ENCODE peak calls at places on chromosomes 6 and 20, in five cellular contexts. F, R, X, Q and W are unnamed samples.

GRCh38 chr6:79040083-79040482 is 38.0 kb downstream of the PHIP start:
- DNase-seq in F (no peak), R (no peak), X (no peak), Q (no peak), W (no peak)

GRCh38 chr20:25579081-25579770 is 6.1 kb downstream of the NINL start:
- DNase-seq in F (no peak), R (no peak), X (no peak), Q (no peak), W (no peak)

GRCh38 chr20:3010985-3011723 is 32.3 kb upstream of the GNRH2 start:
- DNase-seq in F (no peak), R (no peak), X (no peak), Q (no peak), W (no peak)

GRCh38 chr20:9407805-9408421 is 106.5 kb upstream of the LAMP5 start:
- DNase-seq in F (peak), R (peak), X (peak), Q (peak), W (no peak)

GRCh38 chr6:43471399-43471798 is 6.0 kb upstream of the TJAP1 start:
- DNase-seq in F (no peak), R (no peak), X (no peak), Q (no peak), W (no peak)

GRCh38 chr6:115977220-115977619 is 83.5 kb downstream of the FRK start:
- DNase-seq in F (no peak), R (no peak), X (no peak), Q (no peak), W (no peak)

GRCh38 chr6:144151010-144151727 is 852 bp downstream of the STX11 start:
- DNase-seq in F (no peak), R (no peak), X (no peak), Q (no peak), W (no peak)

GRCh38 chr20:4601630-4602296 is 119.9 kb upstream of the PRND start:
- DNase-seq in F (no peak), R (no peak), X (no peak), Q (no peak), W (peak)

GRCh38 chr20:53959849-53960585 is 110.4 kb downstream of the BCAS1 start:
- DNase-seq in F (no peak), R (no peak), X (peak), Q (no peak), W (no peak)

GRCh38 chr6:45900808-45901752 is 114.6 kb downstream of the CLIC5 start:
- DNase-seq in F (no peak), R (no peak), X (peak), Q (no peak), W (no peak)

GRCh38 chr20:15065794-15066193 is 728.4 kb upstream of the FLRT3 start:
- DNase-seq in F (no peak), R (peak), X (no peak), Q (no peak), W (no peak)

GRCh38 chr20:40771308-40771610 is 82.2 kb upstream of the MAFB start:
- DNase-seq in F (no peak), R (no peak), X (no peak), Q (no peak), W (no peak)

GRCh38 chr6:129073651-129074419 is 190.9 kb downstream of the LAMA2 start:
- DNase-seq in F (no peak), R (no peak), X (no peak), Q (no peak), W (no peak)

GRCh38 chr6:76381612-76382011 is 309.1 kb upstream of the IMPG1 start:
- DNase-seq in F (no peak), R (no peak), X (no peak), Q (no peak), W (no peak)

GRCh38 chr6:158560787-158561246 is 926 bp downstream of the TMEM181 start:
- DNase-seq in F (peak), R (no peak), X (peak), Q (no peak), W (no peak)

GRCh38 chr20:19405958-19406357 is 193.5 kb downstream of the SLC24A3 start:
- DNase-seq in F (no peak), R (no peak), X (no peak), Q (no peak), W (no peak)

GRCh38 chr6:2684766-2685754 is 65.7 kb downstream of the MYLK4 start:
- DNase-seq in F (no peak), R (no peak), X (no peak), Q (no peak), W (no peak)

GRCh38 chr6:116016846-116017545 is 43.7 kb downstream of the FRK start:
- DNase-seq in F (no peak), R (no peak), X (no peak), Q (no peak), W (no peak)

GRCh38 chr6:156762547-156762946 is 14.6 kb upstream of the ARID1B start:
- DNase-seq in F (no peak), R (no peak), X (no peak), Q (no peak), W (no peak)
- TF ChIP-seq CTCF in F (no peak), R (no peak), X (no peak), Q (no peak), W (no peak)

GRCh38 chr6:15894973-15895858 is 232.4 kb upstream of the DTNBP1 start:
- DNase-seq in F (no peak), R (no peak), X (no peak), Q (no peak), W (no peak)
- H3K4me3 ChIP-seq in F (no peak), R (no peak), X (no peak), Q (no peak), W (no peak)

DNA sequence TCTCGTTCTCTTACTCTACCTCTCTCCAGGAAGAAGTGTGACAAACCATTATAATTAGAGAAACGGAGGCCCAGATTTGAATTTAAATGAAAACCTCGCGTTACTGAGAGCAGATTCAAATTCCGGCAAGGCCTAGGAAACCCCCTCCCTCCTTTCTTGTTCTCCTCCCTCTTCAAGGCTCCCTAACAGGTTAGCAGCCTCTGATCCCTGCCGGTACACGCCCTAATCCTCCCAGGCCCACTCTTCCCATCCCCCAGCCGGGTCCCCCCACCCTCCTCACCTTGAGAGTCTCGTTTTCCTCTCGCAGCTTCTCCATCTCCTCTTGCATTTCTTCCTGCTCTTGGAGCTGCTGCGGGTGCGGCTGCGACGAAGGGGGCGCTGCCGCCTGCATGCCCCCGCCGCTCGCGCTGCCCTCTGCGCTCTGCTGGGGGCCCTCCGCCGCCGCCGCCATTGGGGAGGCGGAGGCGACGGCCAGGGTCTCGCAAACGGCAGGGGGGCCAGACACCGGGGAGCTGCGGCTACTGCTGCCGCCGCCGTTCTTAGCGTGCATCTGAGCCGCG is 3.8 kb downstream of the MTCL3 start:
- DNase-seq in F (peak), R (no peak), X (no peak), Q (no peak), W (no peak)
- TF ChIP-seq CTCF in F (no peak), R (no peak), X (no peak), Q (no peak), W (no peak)

GRCh38 chr20:63898882-63899558 is 4.1 kb downstream of the DNAJC5 start:
- DNase-seq in F (no peak), R (no peak), X (no peak), Q (no peak), W (peak)
- H3K4me3 ChIP-seq in F (no peak), R (no peak), X (no peak), Q (no peak), W (no peak)

GRCh38 chr6:408599-409102 is 17.1 kb downstream of the IRF4 start:
- DNase-seq in F (no peak), R (no peak), X (peak), Q (peak), W (peak)
- TF ChIP-seq CTCF in F (no peak), R (peak), X (peak), Q (peak), W (peak)

DNA sequence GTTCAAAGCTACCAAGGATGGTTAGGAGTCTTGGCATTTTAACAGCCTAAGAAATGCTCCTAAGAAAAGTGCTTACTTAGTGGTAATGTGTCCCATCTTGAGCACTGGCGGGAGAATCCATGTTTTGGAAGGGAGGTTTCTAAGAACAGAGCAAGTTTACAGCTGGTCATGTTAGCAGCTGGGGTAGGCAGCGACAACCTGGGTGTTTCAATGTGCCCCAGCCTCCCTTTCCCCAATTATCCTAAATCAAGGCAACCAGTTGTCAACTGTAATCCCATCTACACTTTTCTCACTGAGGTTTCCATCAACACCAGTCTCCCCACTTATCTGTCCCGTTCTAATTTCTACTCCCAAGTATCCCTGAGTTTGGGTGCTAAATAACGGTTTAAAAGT is 1.7 kb upstream of the JAG1 start:
- DNase-seq in F (no peak), R (no peak), X (no peak), Q (no peak), W (no peak)
- H3K4me3 ChIP-seq in F (no peak), R (peak), X (peak), Q (peak), W (peak)

GRCh38 chr6:134640975-134641429 is 308.9 kb downstream of the ALDH8A1 start:
- DNase-seq in F (peak), R (peak), X (peak), Q (peak), W (peak)
- TF ChIP-seq CTCF in F (peak), R (peak), X (peak), Q (peak), W (peak)